ENCODE peak calls at places on chromosome 19, in five cellular contexts. Z is NB4, N is osteoblast, L is heart left ventricle, P is BJ. E is an unnamed sample.

GRCh38 chr19:14141041-14141440 is 4.7 kb upstream of the ASF1B start:
- DNase-seq in P (no peak), L (no peak), Z (no peak), N (no peak), E (no peak)

GRCh38 chr19:12331211-12331941 is 2.1 kb downstream of the ZNF563 start:
- DNase-seq in L (no peak), P (no peak), Z (no peak), N (no peak), E (no peak)

GRCh38 chr19:14347999-14348889 is 33.0 kb upstream of the ADGRE5 start:
- DNase-seq in P (no peak), L (peak), Z (peak), N (peak), E (no peak)

GRCh38 chr19:19061491-19061890 is 2.3 kb upstream of the SLC25A42 start:
- DNase-seq in Z (no peak), P (no peak), L (peak), N (peak), E (no peak)

GRCh38 chr19:3250675-3251074 is 26.2 kb downstream of the CELF5 start:
- DNase-seq in N (peak), P (no peak), Z (peak), L (no peak), E (no peak)

GRCh38 chr19:39403331-39404312 is 3.0 kb upstream of the ZFP36 start:
- DNase-seq in Z (peak), L (peak), N (peak), P (peak), E (peak)

GRCh38 chr19:860481-861098 is 1.1 kb downstream of the CFD start:
- DNase-seq in P (no peak), N (peak), Z (peak), L (peak), E (no peak)

GRCh38 chr19:4014541-4015491 is 7.3 kb downstream of the PIAS4 start:
- DNase-seq in Z (no peak), P (no peak), L (peak), N (peak), E (no peak)

GRCh38 chr19:53037101-53038097 is 7.1 kb upstream of the ERVV-2 start:
- DNase-seq in L (no peak), N (peak), Z (no peak), P (no peak), E (no peak)

GRCh38 chr19:50381881-50382729 is 2.0 kb upstream of the POLD1 start:
- DNase-seq in Z (no peak), P (no peak), N (peak), L (no peak), E (no peak)

GRCh38 chr19:35931874-35932202 is 4.3 kb upstream of the LRFN3 start:
- DNase-seq in L (no peak), N (no peak), Z (no peak), P (no peak), E (no peak)

GRCh38 chr19:50427997-50428425 is 4.7 kb upstream of the MYBPC2 start:
- DNase-seq in N (peak), P (no peak), Z (no peak), L (peak), E (peak)

GRCh38 chr19:52219611-52220010 is 29.8 kb downstream of the PPP2R1A start:
- DNase-seq in L (no peak), N (no peak), Z (no peak), P (no peak), E (no peak)

GRCh38 chr19:43438291-43439162 is 23.8 kb downstream of the TEX101 start:
- DNase-seq in L (peak), N (no peak), Z (peak), P (peak), E (no peak)

GRCh38 chr19:1168877-1169791 is 4.9 kb downstream of the SBNO2 start:
- DNase-seq in N (peak), P (no peak), L (peak), Z (no peak), E (peak)

GRCh38 chr19:18292810-18293641 is 11.6 kb upstream of the JUND start:
- DNase-seq in Z (peak), L (peak), N (peak), P (no peak), E (no peak)

GRCh38 chr19:11024259-11024658 is 63.4 kb downstream of the SMARCA4 start:
- DNase-seq in N (peak), P (no peak), Z (no peak), L (no peak), E (no peak)

GRCh38 chr19:18742324-18742723 is 48.8 kb downstream of the COMP start:
- DNase-seq in Z (no peak), N (peak), P (no peak), L (no peak), E (no peak)

GRCh38 chr19:19256072-19256969 is 16.8 kb downstream of the TM6SF2 start:
- DNase-seq in P (no peak), L (no peak), N (peak), Z (peak), E (no peak)

GRCh38 chr19:55078996-55079395 is 3.3 kb downstream of the EPS8L1 start:
- DNase-seq in N (peak), P (no peak), L (peak), Z (no peak), E (no peak)

GRCh38 chr19:45161715-45162463 is 1.1 kb upstream of the NKPD1 start:
- DNase-seq in P (no peak), N (peak), L (no peak), Z (no peak), E (no peak)

GRCh38 chr19:52099497-52100138 is 4.1 kb upstream of the ZNF841 start:
- DNase-seq in Z (no peak), P (no peak), L (no peak), N (peak), E (no peak)

GRCh38 chr19:8367327-8368001 is 3.5 kb downstream of the ANGPTL4 start:
- DNase-seq in L (peak), P (peak), Z (peak), N (peak), E (peak)

GRCh38 chr19:43540381-43540780 is 7.4 kb downstream of the ZNF575 start:
- DNase-seq in N (no peak), Z (no peak), P (no peak), L (no peak), E (no peak)

GRCh38 chr19:33386361-33386858 is 12.9 kb downstream of the CEBPG start:
- DNase-seq in Z (no peak), L (peak), P (no peak), N (peak), E (no peak)

GRCh38 chr19:33383722-33384292 is 10.3 kb downstream of the CEBPG start:
- DNase-seq in L (no peak), N (peak), Z (no peak), P (no peak), E (no peak)

GRCh38 chr19:33384983-33385382 is 11.5 kb downstream of the CEBPG start:
- DNase-seq in P (no peak), L (no peak), N (no peak), Z (no peak), E (no peak)

GRCh38 chr19:33387351-33388230 is 14.1 kb downstream of the CEBPG start:
- DNase-seq in N (peak), L (peak), P (no peak), Z (no peak), E (no peak)

DNA sequence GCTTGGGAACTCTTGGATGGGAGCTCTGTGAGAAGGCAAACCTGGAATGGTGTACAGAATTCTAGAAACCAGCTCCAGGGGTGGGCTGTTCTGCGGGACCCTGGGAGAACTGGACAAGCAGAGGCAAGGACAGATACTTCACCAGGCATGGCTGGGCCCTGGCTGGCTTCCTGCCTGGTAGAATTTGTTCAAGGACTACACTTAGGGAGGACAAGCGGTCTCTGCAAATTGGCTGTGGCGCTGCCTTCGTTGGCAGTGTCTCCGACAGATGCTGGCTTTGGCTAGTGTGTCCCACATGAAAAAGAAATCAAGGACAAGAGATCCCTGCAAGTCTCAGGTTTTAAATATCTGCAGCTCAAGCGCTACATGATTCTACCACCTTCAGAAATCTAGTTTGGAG is 12.4 kb downstream of the CEBPG start:
- DNase-seq in L (peak), P (no peak), Z (no peak), N (peak), E (no peak)
- H3K4me3 ChIP-seq in L (no peak), P (no peak), Z (no peak), N (no peak), E (no peak)

DNA sequence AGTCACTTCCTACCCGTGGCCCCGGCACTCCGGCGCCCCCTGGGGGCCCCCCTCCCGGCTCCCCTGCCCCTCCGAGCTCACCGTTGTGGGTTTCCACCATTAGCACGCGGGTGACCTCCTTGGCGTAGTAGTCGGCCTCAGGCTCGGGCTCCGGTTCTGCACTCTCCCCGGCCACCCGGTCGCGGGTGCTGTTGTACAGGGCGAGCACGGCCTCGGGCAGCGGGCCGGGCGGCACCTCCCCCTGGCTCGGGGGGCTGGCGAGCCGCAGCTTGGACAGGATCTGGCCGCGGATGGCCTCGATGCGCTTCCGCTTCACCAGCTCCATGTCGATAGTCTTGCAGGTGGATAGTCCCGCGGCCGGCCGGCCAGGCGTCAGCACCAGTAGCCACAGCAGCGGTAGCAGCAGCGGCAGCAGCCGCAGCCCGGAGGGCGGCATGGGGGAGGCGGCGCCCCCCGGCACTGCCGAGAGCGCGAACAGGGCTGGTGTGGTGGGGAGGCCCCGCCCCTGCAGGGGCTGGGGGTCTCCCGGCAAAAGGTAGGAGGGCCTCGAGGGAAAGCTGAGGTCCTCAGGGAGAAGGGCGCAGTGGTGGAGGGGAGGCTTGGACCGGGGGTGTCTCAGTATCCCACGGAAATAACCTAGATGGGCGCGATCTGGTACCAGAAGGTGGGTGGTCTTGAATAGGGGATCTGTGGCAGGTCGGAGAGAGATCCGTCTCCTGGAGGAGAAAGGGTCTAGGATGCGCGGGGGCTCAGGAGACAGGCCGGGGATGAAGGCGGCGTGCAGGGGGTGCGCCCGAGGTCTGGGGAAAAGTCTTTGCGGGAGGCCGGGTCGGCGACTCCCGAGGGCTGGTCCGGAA is 885 bp downstream of the TGFB1 start:
- DNase-seq in Z (peak), L (peak), N (peak), P (no peak), E (no peak)
- TF ChIP-seq CTCF in Z (peak), L (peak), N (peak), P (peak), E (peak)

DNA sequence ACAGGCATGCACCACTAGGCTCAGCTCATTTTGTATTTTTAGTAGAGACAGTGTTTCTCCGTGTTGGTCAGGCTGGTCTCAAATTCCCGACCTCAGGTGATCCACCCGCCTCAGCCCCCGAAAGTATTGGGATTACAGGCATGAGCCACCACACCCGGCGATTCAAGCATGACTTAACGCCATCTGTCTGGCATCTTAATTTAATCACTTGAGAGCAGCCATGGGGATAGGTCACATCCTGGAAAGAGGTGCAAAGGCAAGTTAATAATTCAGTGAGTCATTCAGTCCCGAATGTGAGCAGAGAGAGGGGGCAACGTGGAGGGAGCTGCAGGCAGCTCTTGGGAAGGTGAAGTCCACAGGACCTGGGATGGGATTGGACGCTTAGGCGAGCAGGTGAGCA is 31.7 kb upstream of the USP29 start:
- DNase-seq in N (no peak), L (no peak), P (no peak), Z (no peak), E (no peak)
- H3K4me3 ChIP-seq in N (no peak), L (no peak), P (no peak), Z (no peak), E (no peak)

GRCh38 chr19:7326105-7326877 is 22.4 kb upstream of the ARHGEF18 start:
- DNase-seq in P (no peak), L (no peak), Z (peak), N (no peak), E (no peak)
- TF ChIP-seq CTCF in P (peak), L (no peak), Z (peak), N (peak), E (peak)